ENCODE peak calls at places on chromosomes 3 and 15, in ten cellular contexts. B, Z, T, D, G, H, W, X, L and N are unnamed samples.

GRCh38 chr3:18870642-18871041 is 277.7 kb upstream of the KCNH8 start:
- DNase-seq in B (no peak), Z (no peak), T (no peak), D (no peak), G (no peak), H (no peak), W (no peak), X (no peak), L (no peak), N (no peak)

GRCh38 chr15:53843166-53843565 is 83.7 kb upstream of the WDR72 start:
- DNase-seq in B (no peak), Z (no peak), T (no peak), D (no peak), G (no peak), H (no peak), W (no peak), X (no peak), L (no peak), N (no peak)

GRCh38 chr3:183507551-183507950 is 48.0 kb downstream of the KLHL6 start:
- DNase-seq in B (no peak), Z (no peak), T (no peak), D (no peak), G (no peak), H (no peak), W (no peak), X (no peak), L (no peak), N (no peak)

GRCh38 chr15:101489236-101489632 is 273 bp downstream of the PCSK6 start:
- DNase-seq in B (peak; percentile 69), Z (peak; percentile 63), T (peak; percentile 7), D (no peak), G (no peak), H (no peak), W (peak; percentile 14), X (peak; percentile 52), L (peak; percentile 60), N (no peak)

GRCh38 chr3:129892486-129892856 is 1.0 kb downstream of the TMCC1 start:
- DNase-seq in B (no peak), Z (no peak), T (no peak), D (no peak), G (no peak), H (no peak), W (no peak), X (peak; percentile 23), L (no peak), N (no peak)

GRCh38 chr3:142077859-142078500 is 71.4 kb downstream of the TFDP2 start:
- DNase-seq in B (no peak), Z (no peak), T (no peak), D (no peak), G (no peak), H (no peak), W (no peak), X (no peak), L (no peak), N (no peak)

GRCh38 chr15:79849789-79850188 is 47.0 kb downstream of the MTHFS start:
- DNase-seq in B (no peak), Z (no peak), T (peak; percentile 74), D (no peak), G (peak; percentile 22), H (no peak), W (peak; percentile 69), X (no peak), L (no peak), N (no peak)

GRCh38 chr3:178140491-178140890 is 395.7 kb upstream of the KCNMB2 start:
- DNase-seq in B (no peak), Z (no peak), T (peak; percentile 53), D (peak; percentile 20), G (peak; percentile 27), H (no peak), W (peak; percentile 41), X (no peak), L (no peak), N (peak; percentile 20)

GRCh38 chr15:25171111-25171811 is 216.5 kb downstream of the SNRPN start:
- DNase-seq in B (no peak), Z (no peak), T (no peak), D (no peak), G (no peak), H (peak; percentile 10), W (no peak), X (no peak), L (no peak), N (no peak)

GRCh38 chr3:96182756-96183155 is 631.6 kb upstream of the EPHA6 start:
- DNase-seq in B (no peak), Z (no peak), T (no peak), D (no peak), G (no peak), H (no peak), W (no peak), X (no peak), L (no peak), N (no peak)

GRCh38 chr15:77589839-77590238 is 42.9 kb downstream of the LINGO1 start:
- DNase-seq in B (peak; percentile 46), Z (no peak), T (no peak), D (no peak), G (no peak), H (no peak), W (no peak), X (no peak), L (no peak), N (no peak)

GRCh38 chr3:31137718-31138465 is 243.4 kb upstream of the GADL1 start:
- DNase-seq in B (no peak), Z (no peak), T (no peak), D (no peak), G (peak; percentile 46), H (no peak), W (no peak), X (no peak), L (no peak), N (no peak)

GRCh38 chr3:31145062-31145461 is 250.6 kb upstream of the GADL1 start:
- DNase-seq in B (no peak), Z (no peak), T (no peak), D (no peak), G (no peak), H (no peak), W (no peak), X (no peak), L (no peak), N (no peak)

GRCh38 chr3:31142139-31142538 is 247.7 kb upstream of the GADL1 start:
- DNase-seq in B (no peak), Z (no peak), T (no peak), D (no peak), G (no peak), H (no peak), W (no peak), X (no peak), L (no peak), N (no peak)

GRCh38 chr3:31140470-31140869 is 246.0 kb upstream of the GADL1 start:
- DNase-seq in B (no peak), Z (no peak), T (no peak), D (no peak), G (no peak), H (no peak), W (no peak), X (no peak), L (no peak), N (no peak)

DNA sequence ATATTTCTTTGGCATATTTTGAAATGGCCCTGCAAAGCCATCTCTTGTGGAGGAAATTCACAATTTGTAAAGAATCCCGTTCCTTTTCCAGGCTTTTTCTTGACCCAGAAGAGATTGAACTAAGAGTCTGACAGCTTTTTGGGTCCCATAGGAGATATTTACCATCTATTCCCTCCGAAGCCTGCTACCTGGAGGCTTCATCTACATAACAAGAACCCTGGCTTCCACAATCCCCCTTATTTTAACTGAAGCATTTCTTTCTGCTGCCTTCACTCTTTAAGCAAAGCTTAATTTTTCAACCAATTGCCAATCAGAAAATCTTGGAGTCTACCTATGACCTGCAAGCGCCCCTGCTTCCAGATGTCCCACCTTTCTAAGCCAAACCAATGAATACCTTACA is 248.1 kb upstream of the GADL1 start:
- DNase-seq in B (no peak), Z (no peak), T (no peak), D (no peak), G (no peak), H (no peak), W (no peak), X (no peak), L (no peak), N (no peak)
- H3K4me3 ChIP-seq in B (no peak overlapping the region), Z (no peak overlapping the region), T (no peak overlapping the region), D (no peak overlapping the region), G (no peak overlapping the region), H (no peak overlapping the region), W (no peak overlapping the region), X (no peak overlapping the region), L (no peak overlapping the region), N (no peak overlapping the region)

GRCh38 chr3:94234177-94234788 is 171.4 kb downstream of the NSUN3 start:
- DNase-seq in B (no peak), Z (no peak), T (peak; percentile 79), D (no peak), G (peak; percentile 37), H (no peak), W (peak; percentile 54), X (no peak), L (no peak), N (no peak)
- TF ChIP-seq CTCF in B (peak; percentile 48), Z (no peak), T (peak; percentile 82), D (peak; percentile 60), G (peak; percentile 84), H (peak; percentile 25), W (peak; percentile 73), X (no peak), L (peak; percentile 52), N (peak; percentile 54)

DNA sequence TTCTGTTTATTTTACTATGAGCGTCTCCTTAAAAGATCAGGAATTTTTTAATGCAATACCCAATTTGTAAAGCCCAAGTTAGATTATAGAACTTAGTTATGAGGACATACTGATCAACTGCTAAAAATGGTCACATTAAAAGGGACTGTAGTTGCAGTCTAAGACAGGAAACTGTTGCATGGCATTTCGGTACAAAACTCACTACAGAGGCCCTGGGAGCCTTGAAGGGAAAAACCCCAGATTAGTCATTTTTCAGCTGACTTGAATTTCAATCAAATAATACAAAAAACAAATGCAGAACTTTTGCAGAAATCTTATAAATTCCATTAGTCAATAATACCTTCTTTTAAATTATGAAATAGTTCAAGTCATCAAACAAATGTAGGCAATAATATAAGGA is 6.9 kb upstream of the PTX3 start:
- DNase-seq in B (no peak), Z (no peak), T (peak; percentile 74), D (no peak), G (no peak), H (no peak), W (peak; percentile 68), X (no peak), L (no peak), N (no peak)
- H3K4me3 ChIP-seq in B (no peak overlapping the region), Z (no peak overlapping the region), T (no peak overlapping the region), D (no peak overlapping the region), G (no peak overlapping the region), H (no peak overlapping the region), W (no peak overlapping the region), X (no peak overlapping the region), L (no peak overlapping the region), N (no peak overlapping the region)

GRCh38 chr15:84034831-84035753 is 200.5 kb upstream of the GOLGA6L4 start:
- DNase-seq in B (no peak), Z (no peak), T (peak; percentile 86), D (peak; percentile 7), G (peak; percentile 22), H (no peak), W (peak; percentile 67), X (no peak), L (no peak), N (no peak)
- TF ChIP-seq CTCF in B (peak; percentile 41), Z (peak; percentile 11), T (peak; percentile 70), D (peak; percentile 63), G (peak; percentile 41), H (peak; percentile 25), W (peak; percentile 73), X (peak; percentile 9), L (peak; percentile 42), N (peak; percentile 10)